ENCODE peak calls at places on chromosomes 1 and 21, in four cellular contexts. T, C, I and U are unnamed samples.

GRCh38 chr1:15950763-15951295 is 25.1 kb downstream of the ZBTB17 start:
- DNase-seq in C (no peak), I (no peak), T (no peak), U (no peak)

GRCh38 chr21:26013964-26014363 is 156.6 kb downstream of the APP start:
- DNase-seq in T (no peak), I (no peak), C (no peak), U (no peak)

GRCh38 chr21:39060485-39061099 is 122.7 kb downstream of the PSMG1 start:
- DNase-seq in T (no peak), C (no peak), I (no peak), U (no peak)

GRCh38 chr1:226309398-226310122 is 596 bp upstream of the LIN9 start:
- DNase-seq in T (no peak), C (no peak), I (no peak), U (peak; percentile 17)

GRCh38 chr1:209417761-209418160 is 165.8 kb upstream of the CAMK1G start:
- DNase-seq in T (no peak), C (no peak), I (no peak), U (no peak)

GRCh38 chr1:145997156-145998023 is 1.0 kb upstream of the TXNIP start:
- DNase-seq in C (no peak), T (peak; percentile 42), I (peak; percentile 62), U (peak; percentile 26)

GRCh38 chr21:35924714-35925301 is 135.5 kb downstream of the SETD4 start:
- DNase-seq in T (no peak), I (no peak), C (no peak), U (no peak)

GRCh38 chr1:59229138-59229537 is 67.8 kb upstream of the FGGY start:
- DNase-seq in C (no peak), I (no peak), T (no peak), U (no peak)

GRCh38 chr1:84643183-84643582 is 47.1 kb downstream of the SSX2IP start:
- DNase-seq in T (no peak), I (no peak), C (no peak), U (no peak)

GRCh38 chr1:172287207-172287606 is 133.3 kb upstream of the C1orf105 start:
- DNase-seq in C (no peak), I (no peak), T (no peak), U (no peak)

GRCh38 chr1:176241385-176242015 is 34.4 kb upstream of the COP1 start:
- DNase-seq in C (peak; percentile 51), T (no peak), I (no peak), U (no peak)

GRCh38 chr1:224434447-224435317 is at the start of gene WDR26:
- DNase-seq in C (peak; percentile 58), I (peak; percentile 92), T (peak; percentile 95), U (peak; percentile 89)

GRCh38 chr1:223887724-223888428 is 42.1 kb upstream of the TP53BP2 start:
- DNase-seq in T (no peak), C (peak; percentile 24), I (no peak), U (no peak)

GRCh38 chr1:30420519-30421050 is 302.8 kb downstream of the MATN1 start:
- DNase-seq in T (no peak), C (no peak), I (no peak), U (no peak)

GRCh38 chr1:179937668-179938259 is 16.8 kb upstream of the CEP350 start:
- DNase-seq in C (no peak), T (no peak), I (no peak), U (no peak)

GRCh38 chr21:44932366-44933181 is 7.3 kb upstream of the SLX9 start:
- DNase-seq in T (peak; percentile 86), I (peak; percentile 81), C (no peak), U (no peak)

GRCh38 chr21:41634211-41634694 is 126.3 kb upstream of the TMPRSS2 start:
- DNase-seq in I (no peak), T (no peak), C (no peak), U (no peak)

GRCh38 chr1:102190429-102190828 is 193.7 kb upstream of the OLFM3 start:
- DNase-seq in T (no peak), C (no peak), I (no peak), U (no peak)

GRCh38 chr1:244964112-244964971 is 100.0 kb upstream of the HNRNPU start:
- DNase-seq in I (no peak), T (peak; percentile 56), C (no peak), U (peak; percentile 34)

GRCh38 chr1:228390649-228391048 is 16.0 kb downstream of the TRIM11 start:
- DNase-seq in T (no peak), C (no peak), I (no peak), U (no peak)

GRCh38 chr1:3516911-3517310 is 62.4 kb downstream of the ARHGEF16 start:
- DNase-seq in T (peak; percentile 95), C (no peak), I (no peak), U (no peak)

GRCh38 chr1:10980094-10980577 is 32.3 kb upstream of the TARDBP start:
- DNase-seq in C (no peak), I (no peak), T (no peak), U (peak; percentile 64)

GRCh38 chr1:1387098-1388077 is 11.7 kb downstream of the CCNL2 start:
- DNase-seq in I (no peak), C (no peak), T (no peak), U (no peak)

GRCh38 chr21:35559881-35560280 is 500.4 kb downstream of the SETD4 start:
- DNase-seq in T (no peak), C (no peak), I (no peak), U (no peak)

GRCh38 chr1:173163209-173163608 is 43.9 kb downstream of the TNFSF4 start:
- DNase-seq in T (no peak), I (no peak), C (no peak), U (no peak)

GRCh38 chr1:83725735-83726360 is 273.1 kb downstream of the TTLL7 start:
- DNase-seq in T (no peak), I (no peak), C (no peak), U (no peak)

GRCh38 chr1:209383422-209383821 is 200.1 kb upstream of the CAMK1G start:
- DNase-seq in T (no peak), I (no peak), C (no peak), U (no peak)

GRCh38 chr1:153537376-153537730 is 1.6 kb upstream of the S100A6 start:
- DNase-seq in T (no peak), I (peak; percentile 2), C (no peak), U (no peak)

GRCh38 chr1:84271452-84272273 is 29.8 kb upstream of the SAMD13 start:
- DNase-seq in T (no peak), I (no peak), C (no peak), U (no peak)

GRCh38 chr1:236282719-236283118 is 961 bp upstream of the ERO1B start:
- DNase-seq in T (no peak), I (no peak), C (no peak), U (no peak)

GRCh38 chr1:236282159-236282716 is 480 bp upstream of the ERO1B start:
- DNase-seq in T (no peak), I (no peak), C (no peak), U (no peak)

GRCh38 chr1:236281286-236282158 is at the start of gene ERO1B:
- DNase-seq in T (peak; percentile 97), I (peak; percentile 97), C (peak; percentile 88), U (peak; percentile 89)

GRCh38 chr1:236284291-236284711 is 2.5 kb upstream of the ERO1B start:
- DNase-seq in I (no peak), T (no peak), C (no peak), U (no peak)

DNA sequence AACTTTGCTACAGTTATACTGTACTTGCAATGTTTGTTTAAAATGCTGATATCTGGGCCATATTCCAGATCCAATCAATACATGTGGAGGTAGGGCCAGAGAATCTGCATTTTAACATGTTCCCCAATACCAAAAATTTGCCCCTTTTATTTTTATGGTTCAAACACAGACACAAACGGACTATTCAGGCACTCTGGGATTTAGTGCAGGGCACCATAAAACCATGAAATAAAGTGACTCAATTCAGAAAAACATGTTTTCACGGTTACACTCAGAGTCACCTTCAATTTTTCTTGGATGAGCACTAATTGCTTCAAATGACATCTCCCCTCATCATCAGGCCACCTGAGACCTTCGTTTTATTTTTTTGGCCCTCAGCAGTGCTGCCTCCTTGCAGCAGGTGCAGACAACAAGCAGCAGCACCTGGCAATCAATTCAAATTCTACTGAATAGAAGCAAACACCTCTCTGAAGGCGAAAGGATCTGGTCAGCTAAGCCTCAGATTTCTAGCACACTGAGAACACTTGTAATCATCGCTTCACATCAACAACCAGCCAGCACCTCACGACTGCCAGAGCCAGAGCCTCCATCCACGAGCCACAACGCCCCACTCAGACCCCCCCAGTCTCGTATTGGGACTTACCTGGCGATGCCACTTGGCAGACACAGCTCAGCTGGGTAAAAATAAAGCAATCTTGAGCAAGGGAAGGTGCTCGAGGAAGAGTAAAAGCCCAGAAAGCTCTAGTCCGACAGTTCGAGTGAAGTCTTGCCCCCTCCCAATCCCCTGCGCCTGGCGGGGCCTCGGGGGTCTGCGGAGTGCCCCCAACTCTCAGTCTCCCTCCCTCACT is 1.1 kb downstream of the ERO1B start:
- DNase-seq in I (no peak), C (no peak), T (peak; percentile 23), U (no peak)
- TF ChIP-seq ELF1 in I (no peak), C (no peak), T (no peak), U (no peak)

GRCh38 chr1:186753241-186753640 is 73.0 kb upstream of the PTGS2 start:
- DNase-seq in I (no peak), C (no peak), T (no peak), U (no peak)
- TF ChIP-seq ELF1 in I (no peak), C (no peak), T (no peak), U (no peak)

GRCh38 chr1:240188139-240188538 is 96.5 kb downstream of the FMN2 start:
- DNase-seq in T (no peak), I (no peak), C (no peak), U (no peak)

GRCh38 chr1:240189386-240189989 is 97.8 kb downstream of the FMN2 start:
- DNase-seq in T (peak; percentile 44), I (peak; percentile 35), C (no peak), U (peak; percentile 33)

GRCh38 chr1:240193699-240194098 is 102.0 kb downstream of the FMN2 start:
- DNase-seq in I (no peak), T (no peak), C (no peak), U (no peak)

GRCh38 chr1:240192851-240193250 is 101.2 kb downstream of the FMN2 start:
- DNase-seq in I (no peak), T (no peak), C (no peak), U (no peak)

DNA sequence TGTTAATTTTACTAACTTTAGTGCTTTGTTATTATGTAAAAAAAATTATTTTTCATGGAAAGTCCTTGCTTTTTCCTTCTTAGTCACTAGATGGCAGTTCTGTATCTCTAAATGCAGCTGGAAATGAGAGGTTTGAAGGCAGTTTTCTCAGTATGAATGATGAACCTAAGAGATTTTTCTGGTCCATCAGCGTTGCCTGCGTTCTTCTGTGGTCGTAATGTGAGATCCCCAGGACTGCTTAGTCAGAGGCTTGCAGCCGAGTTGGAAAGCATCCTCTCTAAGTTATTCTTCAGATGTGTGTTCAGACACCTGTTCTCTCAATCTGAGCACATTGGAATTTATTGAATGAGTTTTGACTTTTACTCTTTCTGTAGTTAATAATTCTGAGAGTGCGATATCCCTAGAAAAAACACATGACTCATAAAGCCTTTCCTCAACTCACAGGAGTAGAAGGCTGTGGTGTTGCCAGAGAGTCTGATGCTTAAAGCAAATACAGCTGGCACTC is 99.2 kb downstream of the FMN2 start:
- DNase-seq in C (no peak), T (peak; percentile 49), I (no peak), U (peak; percentile 2)
- TF ChIP-seq ELF1 in C (no peak), T (no peak), I (no peak), U (no peak)

GRCh38 chr1:87151500-87152421 is 176.9 kb upstream of the LMO4 start:
- DNase-seq in I (peak; percentile 75), T (no peak), C (no peak), U (no peak)

GRCh38 chr1:87155180-87155579 is 173.5 kb upstream of the LMO4 start:
- DNase-seq in T (peak; percentile 71), C (no peak), I (no peak), U (no peak)

GRCh38 chr1:87156124-87156523 is 172.6 kb upstream of the LMO4 start:
- DNase-seq in C (no peak), T (no peak), I (no peak), U (no peak)

GRCh38 chr1:87155648-87156047 is 173.0 kb upstream of the LMO4 start:
- DNase-seq in I (no peak), T (peak; percentile 26), C (no peak), U (no peak)

GRCh38 chr1:87154351-87154750 is 174.3 kb upstream of the LMO4 start:
- DNase-seq in C (no peak), I (no peak), T (peak; percentile 34), U (no peak)
- TF ChIP-seq ELF1 in C (no peak), I (no peak), T (no peak), U (no peak)